ENCODE peak calls at places on chromosomes 3 and 15, in four cellular contexts. One of them, this sample, is unnamed.

GRCh38 chr3:72258786-72259185 is 473.8 kb upstream of the PROK2 start:
- DNase-seq in sigmoid colon: no peak
- DNase-seq in pancreas: no peak
- DNase-seq in CD8-positive, alpha-beta memory T cell: no peak
- DNase-seq in this sample: no peak

GRCh38 chr15:68232937-68233336 is 3.4 kb upstream of the CLN6 start:
- DNase-seq in CD8-positive, alpha-beta memory T cell: no peak
- DNase-seq in pancreas: no peak
- DNase-seq in sigmoid colon: no peak
- DNase-seq in this sample: no peak

GRCh38 chr3:54931182-54931581 is 3.3 kb upstream of the LRTM1 start:
- DNase-seq in pancreas: no peak
- DNase-seq in CD8-positive, alpha-beta memory T cell: no peak
- DNase-seq in sigmoid colon: no peak
- DNase-seq in this sample: no peak

GRCh38 chr3:23611737-23612295 is 193.9 kb upstream of the UBE2E1 start:
- DNase-seq in sigmoid colon: peak; percentile 90
- DNase-seq in CD8-positive, alpha-beta memory T cell: no peak
- DNase-seq in pancreas: peak; percentile 24
- DNase-seq in this sample: no peak

GRCh38 chr3:82055792-82056191 is 294.3 kb upstream of the GBE1 start:
- DNase-seq in pancreas: no peak
- DNase-seq in sigmoid colon: no peak
- DNase-seq in CD8-positive, alpha-beta memory T cell: no peak
- DNase-seq in this sample: no peak

GRCh38 chr15:98943609-98944111 is 63.9 kb downstream of the PGPEP1L start:
- DNase-seq in CD8-positive, alpha-beta memory T cell: no peak
- DNase-seq in pancreas: no peak
- DNase-seq in sigmoid colon: no peak
- DNase-seq in this sample: no peak

GRCh38 chr15:70199601-70200000 is 101.9 kb upstream of the TLE3 start:
- DNase-seq in CD8-positive, alpha-beta memory T cell: no peak
- DNase-seq in sigmoid colon: no peak
- DNase-seq in pancreas: no peak
- DNase-seq in this sample: no peak

GRCh38 chr3:65006300-65006739 is 318.5 kb upstream of the ADAMTS9 start:
- DNase-seq in sigmoid colon: no peak
- DNase-seq in pancreas: no peak
- DNase-seq in CD8-positive, alpha-beta memory T cell: no peak
- DNase-seq in this sample: no peak

GRCh38 chr15:88255496-88256171 is 905 bp downstream of the NTRK3 start:
- DNase-seq in sigmoid colon: no peak
- DNase-seq in pancreas: no peak
- DNase-seq in CD8-positive, alpha-beta memory T cell: no peak
- DNase-seq in this sample: no peak

GRCh38 chr3:18378218-18378617 is 46.9 kb downstream of the SATB1 start:
- DNase-seq in pancreas: no peak
- DNase-seq in sigmoid colon: no peak
- DNase-seq in CD8-positive, alpha-beta memory T cell: no peak
- DNase-seq in this sample: no peak

GRCh38 chr15:43524254-43524847 is 6.9 kb downstream of the MAP1A start:
- DNase-seq in sigmoid colon: no peak
- DNase-seq in CD8-positive, alpha-beta memory T cell: no peak
- DNase-seq in pancreas: no peak
- DNase-seq in this sample: no peak

GRCh38 chr3:187063286-187064081 is 75.8 kb downstream of the RPL39L start:
- DNase-seq in CD8-positive, alpha-beta memory T cell: no peak
- DNase-seq in sigmoid colon: no peak
- DNase-seq in pancreas: no peak
- DNase-seq in this sample: peak; percentile 67

GRCh38 chr15:58064119-58065010 is 1.1 kb downstream of the ALDH1A2 start:
- DNase-seq in sigmoid colon: no peak
- DNase-seq in pancreas: no peak
- DNase-seq in CD8-positive, alpha-beta memory T cell: no peak
- DNase-seq in this sample: no peak

GRCh38 chr3:56916697-56917336 is 115.1 kb upstream of the ARHGEF3 start:
- DNase-seq in CD8-positive, alpha-beta memory T cell: no peak
- DNase-seq in sigmoid colon: no peak
- DNase-seq in pancreas: no peak
- DNase-seq in this sample: no peak
- H3K4me3 ChIP-seq in CD8-positive, alpha-beta memory T cell: peak overlapping the region; percentile 94
- H3K4me3 ChIP-seq in sigmoid colon: no peak overlapping the region
- H3K4me3 ChIP-seq in pancreas: no peak overlapping the region
- H3K4me3 ChIP-seq in this sample: no peak overlapping the region

DNA sequence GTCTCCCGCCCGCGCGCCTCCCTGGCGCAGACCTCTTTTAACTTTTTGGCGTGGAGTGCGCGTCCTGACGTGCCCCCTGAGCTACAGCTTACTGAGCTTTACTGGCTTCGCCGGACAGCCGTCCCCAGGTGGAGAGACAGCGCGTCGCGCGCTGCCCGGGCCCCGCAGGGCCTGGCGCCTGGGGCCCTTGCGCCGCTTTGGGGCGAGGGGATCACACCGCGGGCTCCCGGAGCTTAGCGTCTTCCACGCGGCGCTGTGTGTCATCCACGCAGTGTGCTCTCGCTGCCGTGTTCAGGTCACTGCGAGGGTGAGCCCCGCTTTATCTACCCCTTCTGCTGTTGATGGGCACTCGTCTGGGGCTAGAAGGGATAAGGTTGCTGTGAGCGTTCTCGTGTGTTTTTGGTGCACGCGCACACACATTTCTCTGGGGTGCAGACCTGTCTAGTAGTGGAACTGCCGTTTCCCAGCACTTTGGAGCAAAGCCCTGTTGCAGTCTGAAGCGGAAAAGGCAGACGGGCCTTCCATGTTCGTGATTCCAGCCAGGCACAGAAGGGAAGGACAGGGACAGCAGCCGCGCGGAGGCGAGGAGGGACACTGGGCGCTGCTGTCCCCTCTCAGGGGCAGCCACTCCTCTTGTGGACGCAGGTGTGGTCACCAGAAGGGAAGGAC is 33.1 kb upstream of the ALDH1L1 start:
- DNase-seq in sigmoid colon: peak; percentile 55
- DNase-seq in CD8-positive, alpha-beta memory T cell: no peak
- DNase-seq in pancreas: no peak
- DNase-seq in this sample: no peak
- H3K4me3 ChIP-seq in sigmoid colon: peak overlapping the region; percentile 46
- H3K4me3 ChIP-seq in CD8-positive, alpha-beta memory T cell: no peak overlapping the region
- H3K4me3 ChIP-seq in pancreas: peak overlapping the region; percentile 21
- H3K4me3 ChIP-seq in this sample: peak overlapping the region; percentile 48

GRCh38 chr3:129607391-129608068 is 1.1 kb upstream of the PLXND1 start:
- DNase-seq in pancreas: no peak
- DNase-seq in sigmoid colon: no peak
- DNase-seq in CD8-positive, alpha-beta memory T cell: no peak
- DNase-seq in this sample: no peak
- H3K4me3 ChIP-seq in pancreas: no peak overlapping the region
- H3K4me3 ChIP-seq in sigmoid colon: peak overlapping the region; percentile 52
- H3K4me3 ChIP-seq in CD8-positive, alpha-beta memory T cell: peak overlapping the region; percentile 34
- H3K4me3 ChIP-seq in this sample: peak overlapping the region; percentile 77

GRCh38 chr15:34043391-34043790 is 4.4 kb upstream of the AVEN start:
- DNase-seq in CD8-positive, alpha-beta memory T cell: no peak
- DNase-seq in sigmoid colon: no peak
- DNase-seq in pancreas: no peak
- DNase-seq in this sample: no peak

GRCh38 chr15:34046471-34047145 is 7.6 kb upstream of the AVEN start:
- DNase-seq in CD8-positive, alpha-beta memory T cell: no peak
- DNase-seq in sigmoid colon: no peak
- DNase-seq in pancreas: no peak
- DNase-seq in this sample: no peak

GRCh38 chr15:34043813-34044212 is 4.8 kb upstream of the AVEN start:
- DNase-seq in pancreas: no peak
- DNase-seq in CD8-positive, alpha-beta memory T cell: no peak
- DNase-seq in sigmoid colon: no peak
- DNase-seq in this sample: no peak

GRCh38 chr15:34049096-34049495 is 10.1 kb upstream of the AVEN start:
- DNase-seq in CD8-positive, alpha-beta memory T cell: no peak
- DNase-seq in sigmoid colon: no peak
- DNase-seq in pancreas: no peak
- DNase-seq in this sample: peak; percentile 33

GRCh38 chr15:34047893-34048775 is 9.1 kb upstream of the AVEN start:
- DNase-seq in sigmoid colon: no peak
- DNase-seq in CD8-positive, alpha-beta memory T cell: no peak
- DNase-seq in pancreas: no peak
- DNase-seq in this sample: no peak
- H3K4me3 ChIP-seq in sigmoid colon: no peak overlapping the region
- H3K4me3 ChIP-seq in CD8-positive, alpha-beta memory T cell: no peak overlapping the region
- H3K4me3 ChIP-seq in pancreas: no peak overlapping the region
- H3K4me3 ChIP-seq in this sample: no peak overlapping the region

GRCh38 chr3:29436612-29437313 is 155.9 kb downstream of the RBMS3 start:
- DNase-seq in CD8-positive, alpha-beta memory T cell: no peak
- DNase-seq in pancreas: no peak
- DNase-seq in sigmoid colon: no peak
- DNase-seq in this sample: no peak

GRCh38 chr3:29441422-29441821 is 160.6 kb downstream of the RBMS3 start:
- DNase-seq in CD8-positive, alpha-beta memory T cell: no peak
- DNase-seq in sigmoid colon: no peak
- DNase-seq in pancreas: no peak
- DNase-seq in this sample: no peak

GRCh38 chr3:29440321-29441019 is 159.6 kb downstream of the RBMS3 start:
- DNase-seq in sigmoid colon: no peak
- DNase-seq in pancreas: no peak
- DNase-seq in CD8-positive, alpha-beta memory T cell: no peak
- DNase-seq in this sample: peak; percentile 7

GRCh38 chr3:29438580-29438979 is 157.7 kb downstream of the RBMS3 start:
- DNase-seq in sigmoid colon: no peak
- DNase-seq in pancreas: no peak
- DNase-seq in CD8-positive, alpha-beta memory T cell: no peak
- DNase-seq in this sample: no peak

GRCh38 chr3:29441020-29441324 is 160.1 kb downstream of the RBMS3 start:
- DNase-seq in sigmoid colon: no peak
- DNase-seq in pancreas: no peak
- DNase-seq in CD8-positive, alpha-beta memory T cell: no peak
- DNase-seq in this sample: no peak
- H3K4me3 ChIP-seq in sigmoid colon: no peak overlapping the region
- H3K4me3 ChIP-seq in pancreas: no peak overlapping the region
- H3K4me3 ChIP-seq in CD8-positive, alpha-beta memory T cell: no peak overlapping the region
- H3K4me3 ChIP-seq in this sample: no peak overlapping the region

DNA sequence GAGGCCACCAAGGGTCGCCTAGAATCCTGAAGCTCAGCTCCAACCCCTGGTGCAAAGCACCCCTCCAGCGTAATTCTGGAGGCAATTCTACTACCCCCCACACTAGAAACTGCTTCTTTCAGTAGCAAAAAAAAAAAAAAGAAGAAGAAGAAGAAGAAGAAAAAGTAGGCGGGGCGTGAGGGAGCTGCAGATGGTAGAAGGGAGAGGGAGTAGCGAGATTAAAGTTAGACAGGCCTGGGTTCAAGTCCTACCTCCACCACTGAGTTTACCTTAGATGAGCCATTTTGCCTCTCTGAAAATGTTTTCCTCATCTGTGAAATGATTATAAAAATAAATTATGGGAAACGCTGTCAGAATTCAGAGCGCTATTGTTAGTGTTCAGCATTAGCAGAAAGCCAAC is 913 bp downstream of the FAM174B start:
- DNase-seq in CD8-positive, alpha-beta memory T cell: no peak
- DNase-seq in pancreas: no peak
- DNase-seq in sigmoid colon: no peak
- DNase-seq in this sample: no peak
- H3K4me3 ChIP-seq in CD8-positive, alpha-beta memory T cell: no peak overlapping the region
- H3K4me3 ChIP-seq in pancreas: peak overlapping the region; percentile 56
- H3K4me3 ChIP-seq in sigmoid colon: peak overlapping the region; percentile 50
- H3K4me3 ChIP-seq in this sample: peak overlapping the region; percentile 86

DNA sequence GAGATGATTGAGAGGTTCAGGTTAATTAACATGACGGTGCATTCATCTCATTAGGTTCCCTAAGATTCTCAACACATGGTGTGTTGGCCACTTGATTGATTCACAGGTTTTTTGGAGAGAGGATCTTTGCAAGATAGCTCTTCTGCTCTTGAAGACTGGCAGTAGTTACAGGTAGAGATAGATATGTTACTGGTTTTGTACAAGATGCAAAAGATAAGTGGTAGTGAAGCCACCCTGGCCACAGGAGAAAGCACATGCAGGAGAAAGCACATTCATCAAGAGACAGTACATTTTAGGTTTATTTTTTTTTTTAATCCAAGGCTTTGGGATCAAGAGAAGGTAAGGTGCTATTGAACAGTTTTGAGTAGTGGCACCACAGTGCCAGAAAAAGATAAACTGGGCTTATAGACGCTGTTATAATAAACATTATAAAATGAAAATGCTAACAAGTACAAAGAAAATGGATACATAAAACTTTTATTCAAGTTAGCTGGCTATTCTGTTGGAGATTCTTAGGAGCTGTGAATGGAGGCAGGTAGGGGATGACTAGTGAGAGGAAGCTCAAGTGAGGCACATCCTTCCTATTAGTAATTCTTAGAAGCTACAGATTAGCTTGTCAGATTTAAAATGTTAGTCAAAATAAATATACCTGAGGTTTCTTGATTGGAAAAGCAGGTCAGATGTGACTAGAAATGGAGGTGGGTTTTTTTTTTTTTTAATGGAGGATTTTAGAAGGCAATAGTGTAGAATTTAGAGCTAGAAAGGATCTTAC is 10.8 kb downstream of the SELENOT start:
- DNase-seq in CD8-positive, alpha-beta memory T cell: no peak
- DNase-seq in pancreas: no peak
- DNase-seq in sigmoid colon: no peak
- DNase-seq in this sample: no peak
- H3K4me3 ChIP-seq in CD8-positive, alpha-beta memory T cell: no peak overlapping the region
- H3K4me3 ChIP-seq in pancreas: no peak overlapping the region
- H3K4me3 ChIP-seq in sigmoid colon: no peak overlapping the region
- H3K4me3 ChIP-seq in this sample: no peak overlapping the region

GRCh38 chr3:108088146-108088545 is 2.7 kb downstream of the CD47 start:
- DNase-seq in CD8-positive, alpha-beta memory T cell: no peak
- DNase-seq in pancreas: no peak
- DNase-seq in sigmoid colon: no peak
- DNase-seq in this sample: no peak
- H3K4me3 ChIP-seq in CD8-positive, alpha-beta memory T cell: peak overlapping the region; percentile 1
- H3K4me3 ChIP-seq in pancreas: no peak overlapping the region
- H3K4me3 ChIP-seq in sigmoid colon: no peak overlapping the region
- H3K4me3 ChIP-seq in this sample: no peak overlapping the region

DNA sequence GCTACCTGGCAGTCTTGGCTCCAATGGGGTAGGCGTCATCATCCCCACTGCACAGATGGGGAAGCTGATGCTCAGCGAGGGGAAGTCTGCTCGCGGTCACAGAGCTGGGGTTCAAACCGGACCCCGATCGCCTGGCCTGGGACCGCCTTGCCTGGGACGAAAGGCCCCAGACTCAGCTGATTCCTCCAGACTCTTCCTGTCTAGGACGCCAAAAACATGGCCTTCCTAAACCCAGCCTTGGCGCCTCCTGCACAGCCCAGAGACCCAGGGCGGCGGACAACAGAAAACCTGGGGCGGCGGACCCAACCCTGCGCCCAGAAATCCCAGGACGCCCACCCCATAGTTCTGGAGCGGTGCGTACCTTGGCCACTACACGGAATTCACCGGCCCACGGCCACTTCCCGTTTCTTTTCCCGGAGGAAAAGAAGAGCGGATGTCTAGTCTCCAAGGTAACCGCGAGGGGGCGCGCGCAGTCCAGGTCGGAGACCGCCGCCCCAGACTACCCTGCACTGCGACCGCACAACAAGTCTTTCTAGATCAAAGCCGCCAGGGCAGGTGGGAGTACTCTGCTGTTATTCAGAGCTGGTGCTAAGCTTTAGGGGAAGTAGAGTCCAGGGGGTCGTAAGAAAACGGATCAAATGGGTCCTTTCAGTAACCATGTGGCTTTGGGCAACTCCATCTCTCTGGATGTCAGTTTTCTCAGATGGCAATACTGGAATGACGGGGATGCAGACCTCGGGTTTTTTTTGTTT is 4.9 kb upstream of the IL17RD start:
- DNase-seq in pancreas: peak; percentile 72
- DNase-seq in sigmoid colon: peak; percentile 87
- DNase-seq in CD8-positive, alpha-beta memory T cell: peak; percentile 42
- DNase-seq in this sample: peak; percentile 88
- H3K4me3 ChIP-seq in pancreas: peak overlapping the region; percentile 43
- H3K4me3 ChIP-seq in sigmoid colon: peak overlapping the region; percentile 43
- H3K4me3 ChIP-seq in CD8-positive, alpha-beta memory T cell: no peak overlapping the region
- H3K4me3 ChIP-seq in this sample: peak overlapping the region; percentile 49

This sample was measured in Caco-2.